ENCODE peak calls at places on chromosomes 13 and 19, in seven cellular contexts. One of them, this sample, is unnamed.

GRCh38 chr13:47457631-47458030 is 543.4 kb downstream of the SUCLA2 start:
- DNase-seq in psoas muscle: no peak
- DNase-seq in dorsolateral prefrontal cortex: no peak
- DNase-seq in transverse colon: no peak
- DNase-seq in breast epithelium: no peak
- DNase-seq in Panc1: no peak
- DNase-seq in endodermal cell: no peak
- DNase-seq in this sample: no peak

GRCh38 chr19:48964205-48965032 is 690 bp upstream of the FTL start:
- DNase-seq in psoas muscle: no peak
- DNase-seq in dorsolateral prefrontal cortex: no peak
- DNase-seq in transverse colon: peak; percentile 47
- DNase-seq in breast epithelium: no peak
- DNase-seq in Panc1: no peak
- DNase-seq in endodermal cell: no peak
- DNase-seq in this sample: no peak

GRCh38 chr19:4929186-4929585 is 19.9 kb downstream of the UHRF1 start:
- DNase-seq in psoas muscle: peak; percentile 57
- DNase-seq in dorsolateral prefrontal cortex: no peak
- DNase-seq in transverse colon: no peak
- DNase-seq in breast epithelium: no peak
- DNase-seq in Panc1: no peak
- DNase-seq in endodermal cell: no peak
- DNase-seq in this sample: no peak

GRCh38 chr19:15290149-15290548 is 42.2 kb downstream of the BRD4 start:
- DNase-seq in psoas muscle: no peak
- DNase-seq in dorsolateral prefrontal cortex: no peak
- DNase-seq in transverse colon: no peak
- DNase-seq in breast epithelium: no peak
- DNase-seq in Panc1: no peak
- DNase-seq in endodermal cell: no peak
- DNase-seq in this sample: no peak

GRCh38 chr13:92781965-92782364 is 444.6 kb upstream of the GPC6 start:
- DNase-seq in psoas muscle: no peak
- DNase-seq in dorsolateral prefrontal cortex: no peak
- DNase-seq in transverse colon: no peak
- DNase-seq in breast epithelium: no peak
- DNase-seq in Panc1: no peak
- DNase-seq in endodermal cell: no peak
- DNase-seq in this sample: no peak

GRCh38 chr19:5828661-5829566 is 10.6 kb downstream of the FUT6 start:
- DNase-seq in psoas muscle: no peak
- DNase-seq in dorsolateral prefrontal cortex: no peak
- DNase-seq in transverse colon: peak; percentile 58
- DNase-seq in breast epithelium: no peak
- DNase-seq in Panc1: no peak
- DNase-seq in endodermal cell: peak; percentile 84
- DNase-seq in this sample: no peak

GRCh38 chr13:46469064-46469463 is 82.0 kb upstream of the RUBCNL start:
- DNase-seq in psoas muscle: no peak
- DNase-seq in dorsolateral prefrontal cortex: no peak
- DNase-seq in transverse colon: no peak
- DNase-seq in breast epithelium: no peak
- DNase-seq in Panc1: no peak
- DNase-seq in endodermal cell: no peak
- DNase-seq in this sample: no peak

GRCh38 chr19:40740747-40741146 is 9.5 kb downstream of the ACTMAP start:
- DNase-seq in psoas muscle: peak; percentile 75
- DNase-seq in dorsolateral prefrontal cortex: no peak
- DNase-seq in transverse colon: no peak
- DNase-seq in breast epithelium: no peak
- DNase-seq in Panc1: no peak
- DNase-seq in endodermal cell: no peak
- DNase-seq in this sample: no peak

GRCh38 chr13:102913924-102914628 is 68.2 kb downstream of the ERCC5 start:
- DNase-seq in psoas muscle: no peak
- DNase-seq in dorsolateral prefrontal cortex: no peak
- DNase-seq in transverse colon: peak; percentile 17
- DNase-seq in breast epithelium: no peak
- DNase-seq in Panc1: no peak
- DNase-seq in endodermal cell: no peak
- DNase-seq in this sample: no peak

GRCh38 chr13:109788372-109789195 is 2.2 kb upstream of the IRS2 start:
- DNase-seq in psoas muscle: no peak
- DNase-seq in dorsolateral prefrontal cortex: no peak
- DNase-seq in transverse colon: no peak
- DNase-seq in breast epithelium: no peak
- DNase-seq in Panc1: no peak
- DNase-seq in endodermal cell: no peak
- DNase-seq in this sample: no peak
- H3K27ac ChIP-seq in psoas muscle: no peak overlapping the region
- H3K27ac ChIP-seq in dorsolateral prefrontal cortex: peak overlapping the region; percentile 11
- H3K27ac ChIP-seq in transverse colon: peak overlapping the region; percentile 24
- H3K27ac ChIP-seq in breast epithelium: no peak overlapping the region
- H3K27ac ChIP-seq in Panc1: no peak overlapping the region
- H3K27ac ChIP-seq in endodermal cell: no peak overlapping the region
- H3K27ac ChIP-seq in this sample: peak overlapping the region; percentile 18

GRCh38 chr19:9911524-9911923 is 24.8 kb downstream of the OLFM2 start:
- DNase-seq in psoas muscle: no peak
- DNase-seq in dorsolateral prefrontal cortex: no peak
- DNase-seq in transverse colon: no peak
- DNase-seq in breast epithelium: no peak
- DNase-seq in Panc1: no peak
- DNase-seq in endodermal cell: no peak
- DNase-seq in this sample: no peak

GRCh38 chr19:9912551-9913236 is 23.6 kb downstream of the OLFM2 start:
- DNase-seq in psoas muscle: no peak
- DNase-seq in dorsolateral prefrontal cortex: no peak
- DNase-seq in transverse colon: no peak
- DNase-seq in breast epithelium: no peak
- DNase-seq in Panc1: no peak
- DNase-seq in endodermal cell: no peak
- DNase-seq in this sample: no peak

GRCh38 chr19:9914315-9915207 is 21.8 kb downstream of the OLFM2 start:
- DNase-seq in psoas muscle: peak; percentile 72
- DNase-seq in dorsolateral prefrontal cortex: no peak
- DNase-seq in transverse colon: peak; percentile 76
- DNase-seq in breast epithelium: peak; percentile 67
- DNase-seq in Panc1: no peak
- DNase-seq in endodermal cell: peak; percentile 96
- DNase-seq in this sample: peak; percentile 21

GRCh38 chr19:9913237-9914000 is 22.9 kb downstream of the OLFM2 start:
- DNase-seq in psoas muscle: no peak
- DNase-seq in dorsolateral prefrontal cortex: peak; percentile 27
- DNase-seq in transverse colon: peak; percentile 15
- DNase-seq in breast epithelium: no peak
- DNase-seq in Panc1: no peak
- DNase-seq in endodermal cell: peak; percentile 72
- DNase-seq in this sample: no peak

DNA sequence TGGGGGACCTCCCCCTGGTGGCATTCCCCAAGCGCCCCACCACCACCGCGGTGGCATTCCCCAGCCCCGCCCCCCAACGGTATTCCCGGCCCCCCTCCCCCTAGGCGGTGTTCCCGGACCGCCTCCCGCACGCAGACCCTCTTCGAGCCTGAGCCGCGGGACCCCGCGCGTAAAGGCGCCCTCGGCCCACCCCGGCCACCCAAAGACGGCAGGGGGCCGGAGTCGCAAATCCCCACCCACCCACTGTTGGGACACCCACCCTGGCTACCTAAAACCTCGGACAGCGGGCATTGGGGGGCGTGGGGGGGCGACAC is 22.4 kb downstream of the OLFM2 start:
- DNase-seq in psoas muscle: no peak
- DNase-seq in dorsolateral prefrontal cortex: no peak
- DNase-seq in transverse colon: no peak
- DNase-seq in breast epithelium: no peak
- DNase-seq in Panc1: no peak
- DNase-seq in endodermal cell: peak; percentile 78
- DNase-seq in this sample: no peak
- H3K27ac ChIP-seq in psoas muscle: no peak overlapping the region
- H3K27ac ChIP-seq in dorsolateral prefrontal cortex: no peak overlapping the region
- H3K27ac ChIP-seq in transverse colon: peak overlapping the region; percentile 29
- H3K27ac ChIP-seq in breast epithelium: no peak overlapping the region
- H3K27ac ChIP-seq in Panc1: peak overlapping the region; percentile 68
- H3K27ac ChIP-seq in endodermal cell: no peak overlapping the region
- H3K27ac ChIP-seq in this sample: no peak overlapping the region

DNA sequence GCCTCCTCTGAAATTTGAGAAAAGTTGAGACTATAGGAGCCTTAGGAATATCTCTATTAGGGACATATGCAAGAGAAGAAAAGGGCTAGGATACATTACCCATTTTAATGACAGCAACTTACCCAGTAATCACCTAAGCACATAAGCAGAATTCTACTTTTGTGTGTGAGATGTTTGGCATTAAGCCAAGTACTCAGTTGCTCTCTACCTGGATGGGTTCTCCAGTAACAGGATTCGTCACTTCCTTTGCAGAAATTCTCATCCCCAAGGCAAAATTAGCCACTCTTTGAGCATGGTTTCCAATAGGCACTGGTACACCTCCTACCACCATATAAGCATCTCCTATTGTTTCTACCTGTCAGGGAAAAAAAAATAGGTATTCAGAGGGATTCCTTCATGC is 95.1 kb downstream of the C13orf42 start:
- DNase-seq in psoas muscle: no peak
- DNase-seq in dorsolateral prefrontal cortex: no peak
- DNase-seq in transverse colon: no peak
- DNase-seq in breast epithelium: no peak
- DNase-seq in Panc1: no peak
- DNase-seq in endodermal cell: no peak
- DNase-seq in this sample: no peak
- H3K27ac ChIP-seq in psoas muscle: no peak overlapping the region
- H3K27ac ChIP-seq in dorsolateral prefrontal cortex: no peak overlapping the region
- H3K27ac ChIP-seq in transverse colon: no peak overlapping the region
- H3K27ac ChIP-seq in breast epithelium: no peak overlapping the region
- H3K27ac ChIP-seq in Panc1: no peak overlapping the region
- H3K27ac ChIP-seq in endodermal cell: no peak overlapping the region
- H3K27ac ChIP-seq in this sample: no peak overlapping the region

DNA sequence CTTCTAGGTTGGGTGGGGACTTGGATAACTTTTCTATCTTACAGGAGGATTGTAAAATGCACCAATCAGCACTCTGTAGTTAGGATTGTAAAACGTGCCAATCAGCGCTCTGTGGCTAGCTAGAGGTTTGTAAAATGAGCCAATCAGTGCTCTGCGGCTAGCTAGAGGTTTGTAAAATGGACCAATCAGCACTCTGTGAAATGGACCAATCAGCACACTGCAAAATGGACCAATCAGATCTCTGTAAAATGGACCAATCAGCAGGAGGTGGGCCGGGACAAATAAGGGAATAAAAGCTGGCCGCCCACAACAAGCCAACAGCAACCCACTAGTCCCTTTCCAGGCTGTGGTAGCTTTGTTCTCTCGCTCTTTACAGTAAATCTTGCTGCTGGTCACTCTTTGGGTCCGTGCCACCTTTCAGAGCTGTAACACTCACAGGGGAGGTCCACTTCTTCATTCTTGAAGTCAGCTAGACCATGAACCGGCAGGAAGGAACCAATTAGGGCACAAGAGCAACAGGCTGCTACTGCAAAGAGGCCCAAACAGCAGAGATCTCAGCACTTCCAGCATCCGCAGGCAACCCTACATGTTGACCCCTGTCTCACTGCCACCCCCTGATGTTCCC is 156.8 kb downstream of the DNAJC15 start:
- DNase-seq in psoas muscle: no peak
- DNase-seq in dorsolateral prefrontal cortex: no peak
- DNase-seq in transverse colon: no peak
- DNase-seq in breast epithelium: no peak
- DNase-seq in Panc1: no peak
- DNase-seq in endodermal cell: no peak
- DNase-seq in this sample: no peak
- H3K27ac ChIP-seq in psoas muscle: no peak overlapping the region
- H3K27ac ChIP-seq in dorsolateral prefrontal cortex: no peak overlapping the region
- H3K27ac ChIP-seq in transverse colon: no peak overlapping the region
- H3K27ac ChIP-seq in breast epithelium: no peak overlapping the region
- H3K27ac ChIP-seq in Panc1: no peak overlapping the region
- H3K27ac ChIP-seq in endodermal cell: no peak overlapping the region
- H3K27ac ChIP-seq in this sample: no peak overlapping the region

GRCh38 chr13:29803221-29803620 is 47.2 kb downstream of the UBL3 start:
- DNase-seq in psoas muscle: no peak
- DNase-seq in dorsolateral prefrontal cortex: no peak
- DNase-seq in transverse colon: no peak
- DNase-seq in breast epithelium: no peak
- DNase-seq in Panc1: no peak
- DNase-seq in endodermal cell: no peak
- DNase-seq in this sample: no peak
- H3K27ac ChIP-seq in psoas muscle: no peak overlapping the region
- H3K27ac ChIP-seq in dorsolateral prefrontal cortex: no peak overlapping the region
- H3K27ac ChIP-seq in transverse colon: no peak overlapping the region
- H3K27ac ChIP-seq in breast epithelium: no peak overlapping the region
- H3K27ac ChIP-seq in Panc1: no peak overlapping the region
- H3K27ac ChIP-seq in endodermal cell: no peak overlapping the region
- H3K27ac ChIP-seq in this sample: no peak overlapping the region

DNA sequence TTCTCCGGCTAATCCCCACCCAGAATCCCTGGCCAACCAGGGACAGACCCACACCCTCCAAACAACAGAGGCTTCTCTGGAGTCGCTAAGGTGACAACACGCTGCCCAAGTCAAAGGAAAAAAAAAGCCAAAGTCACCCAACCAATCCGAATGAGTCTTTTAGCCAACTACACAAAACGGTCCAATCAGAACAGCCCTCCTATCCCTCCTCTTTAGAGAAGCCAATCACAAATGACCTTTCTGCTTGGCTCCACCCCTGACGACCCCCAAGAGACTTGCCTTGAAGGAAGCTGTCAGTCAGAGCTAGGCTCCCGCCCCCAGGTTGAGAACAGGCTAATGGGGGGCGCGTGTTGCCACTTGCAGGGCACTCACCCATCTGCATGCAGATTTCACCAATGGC is 6.6 kb upstream of the FBXW9 start:
- DNase-seq in psoas muscle: no peak
- DNase-seq in dorsolateral prefrontal cortex: no peak
- DNase-seq in transverse colon: no peak
- DNase-seq in breast epithelium: no peak
- DNase-seq in Panc1: no peak
- DNase-seq in endodermal cell: peak; percentile 96
- DNase-seq in this sample: no peak
- H3K27ac ChIP-seq in psoas muscle: no peak overlapping the region
- H3K27ac ChIP-seq in dorsolateral prefrontal cortex: no peak overlapping the region
- H3K27ac ChIP-seq in transverse colon: no peak overlapping the region
- H3K27ac ChIP-seq in breast epithelium: no peak overlapping the region
- H3K27ac ChIP-seq in Panc1: no peak overlapping the region
- H3K27ac ChIP-seq in endodermal cell: peak overlapping the region; percentile 34
- H3K27ac ChIP-seq in this sample: no peak overlapping the region

GRCh38 chr13:75417006-75417384 is 65.0 kb downstream of the TBC1D4 start:
- DNase-seq in psoas muscle: no peak
- DNase-seq in dorsolateral prefrontal cortex: no peak
- DNase-seq in transverse colon: no peak
- DNase-seq in breast epithelium: no peak
- DNase-seq in Panc1: no peak
- DNase-seq in endodermal cell: no peak
- DNase-seq in this sample: no peak
- H3K27ac ChIP-seq in psoas muscle: peak overlapping the region; percentile 87
- H3K27ac ChIP-seq in dorsolateral prefrontal cortex: no peak overlapping the region
- H3K27ac ChIP-seq in transverse colon: no peak overlapping the region
- H3K27ac ChIP-seq in breast epithelium: peak overlapping the region; percentile 37
- H3K27ac ChIP-seq in Panc1: no peak overlapping the region
- H3K27ac ChIP-seq in endodermal cell: no peak overlapping the region
- H3K27ac ChIP-seq in this sample: no peak overlapping the region